ENCODE peak calls at places on chromosomes 16 and 17, in six cellular contexts. One of them, this sample, is unnamed.

GRCh38 chr17:59423137-59423703 is 91.8 kb downstream of the YPEL2 start:
- DNase-seq in HEK293T: peak
- DNase-seq in colonic mucosa: no peak
- DNase-seq in fibroblast of the conjunctiva: no peak
- DNase-seq in hypothalamus: no peak
- DNase-seq in GM12865: no peak
- DNase-seq in this sample: no peak

GRCh38 chr17:81429813-81430510 is 34.7 kb downstream of the BAHCC1 start:
- DNase-seq in HEK293T: no peak
- DNase-seq in fibroblast of the conjunctiva: peak
- DNase-seq in colonic mucosa: no peak
- DNase-seq in GM12865: no peak
- DNase-seq in hypothalamus: no peak
- DNase-seq in this sample: peak

GRCh38 chr17:64161380-64161779 is 31.4 kb upstream of the ERN1 start:
- DNase-seq in GM12865: no peak
- DNase-seq in fibroblast of the conjunctiva: no peak
- DNase-seq in HEK293T: no peak
- DNase-seq in hypothalamus: no peak
- DNase-seq in colonic mucosa: no peak
- DNase-seq in this sample: no peak

GRCh38 chr17:57665696-57666095 is 79.4 kb downstream of the CCDC182 start:
- DNase-seq in fibroblast of the conjunctiva: no peak
- DNase-seq in HEK293T: no peak
- DNase-seq in colonic mucosa: no peak
- DNase-seq in GM12865: no peak
- DNase-seq in hypothalamus: no peak
- DNase-seq in this sample: no peak

GRCh38 chr16:27424772-27425498 is 23.0 kb downstream of the IL21R start:
- DNase-seq in hypothalamus: no peak
- DNase-seq in colonic mucosa: peak
- DNase-seq in fibroblast of the conjunctiva: no peak
- DNase-seq in GM12865: no peak
- DNase-seq in HEK293T: no peak
- DNase-seq in this sample: no peak

GRCh38 chr17:67525239-67526135 is 148.4 kb downstream of the PITPNC1 start:
- DNase-seq in fibroblast of the conjunctiva: no peak
- DNase-seq in hypothalamus: no peak
- DNase-seq in colonic mucosa: no peak
- DNase-seq in GM12865: no peak
- DNase-seq in HEK293T: no peak
- DNase-seq in this sample: no peak

GRCh38 chr17:42179911-42180410 is 981 bp downstream of the KCNH4 start:
- DNase-seq in hypothalamus: no peak
- DNase-seq in fibroblast of the conjunctiva: no peak
- DNase-seq in GM12865: peak
- DNase-seq in HEK293T: peak
- DNase-seq in colonic mucosa: peak
- DNase-seq in this sample: no peak

GRCh38 chr16:56451753-56452689 is 667 bp downstream of the OGFOD1 start:
- DNase-seq in fibroblast of the conjunctiva: no peak
- DNase-seq in hypothalamus: no peak
- DNase-seq in HEK293T: peak
- DNase-seq in colonic mucosa: peak
- DNase-seq in GM12865: peak
- DNase-seq in this sample: no peak

GRCh38 chr17:72795941-72796340 is 296.5 kb downstream of the SLC39A11 start:
- DNase-seq in HEK293T: no peak
- DNase-seq in hypothalamus: no peak
- DNase-seq in fibroblast of the conjunctiva: no peak
- DNase-seq in GM12865: no peak
- DNase-seq in colonic mucosa: no peak
- DNase-seq in this sample: no peak

GRCh38 chr17:59725691-59726090 is 18.2 kb downstream of the VMP1 start:
- DNase-seq in hypothalamus: no peak
- DNase-seq in colonic mucosa: no peak
- DNase-seq in GM12865: no peak
- DNase-seq in fibroblast of the conjunctiva: peak
- DNase-seq in HEK293T: no peak
- DNase-seq in this sample: no peak

GRCh38 chr16:85689285-85689949 is 663 bp upstream of the GINS2 start:
- DNase-seq in fibroblast of the conjunctiva: no peak
- DNase-seq in GM12865: no peak
- DNase-seq in colonic mucosa: no peak
- DNase-seq in HEK293T: no peak
- DNase-seq in hypothalamus: no peak
- DNase-seq in this sample: no peak

GRCh38 chr16:66541388-66542360 is 8.2 kb downstream of the TK2 start:
- DNase-seq in fibroblast of the conjunctiva: no peak
- DNase-seq in colonic mucosa: no peak
- DNase-seq in HEK293T: no peak
- DNase-seq in hypothalamus: no peak
- DNase-seq in GM12865: no peak
- DNase-seq in this sample: no peak

GRCh38 chr16:27473101-27473900 is 71.3 kb downstream of the IL21R start:
- DNase-seq in HEK293T: no peak
- DNase-seq in hypothalamus: no peak
- DNase-seq in GM12865: no peak
- DNase-seq in colonic mucosa: no peak
- DNase-seq in fibroblast of the conjunctiva: no peak
- DNase-seq in this sample: no peak

GRCh38 chr16:65624696-65625095 is 502.8 kb upstream of the CDH11 start:
- DNase-seq in fibroblast of the conjunctiva: no peak
- DNase-seq in HEK293T: no peak
- DNase-seq in GM12865: no peak
- DNase-seq in hypothalamus: no peak
- DNase-seq in colonic mucosa: no peak
- DNase-seq in this sample: no peak

GRCh38 chr17:73308017-73308823 is 3.6 kb downstream of the CDC42EP4 start:
- DNase-seq in colonic mucosa: peak
- DNase-seq in GM12865: no peak
- DNase-seq in hypothalamus: no peak
- DNase-seq in fibroblast of the conjunctiva: no peak
- DNase-seq in HEK293T: no peak
- DNase-seq in this sample: no peak

GRCh38 chr17:74529243-74529642 is 2.0 kb downstream of the CD300LB start:
- DNase-seq in fibroblast of the conjunctiva: no peak
- DNase-seq in HEK293T: no peak
- DNase-seq in colonic mucosa: no peak
- DNase-seq in hypothalamus: no peak
- DNase-seq in GM12865: no peak
- DNase-seq in this sample: no peak

GRCh38 chr17:38733315-38734234 is 3.4 kb downstream of the CISD3 start:
- DNase-seq in colonic mucosa: no peak
- DNase-seq in fibroblast of the conjunctiva: no peak
- DNase-seq in hypothalamus: no peak
- DNase-seq in GM12865: peak
- DNase-seq in HEK293T: no peak
- DNase-seq in this sample: peak

GRCh38 chr17:40188694-40189093 is 11.4 kb downstream of the RAPGEFL1 start:
- DNase-seq in colonic mucosa: no peak
- DNase-seq in hypothalamus: no peak
- DNase-seq in GM12865: no peak
- DNase-seq in HEK293T: no peak
- DNase-seq in fibroblast of the conjunctiva: no peak
- DNase-seq in this sample: no peak

GRCh38 chr17:47203984-47204721 is 5.0 kb upstream of the MYL4 start:
- DNase-seq in GM12865: peak
- DNase-seq in HEK293T: no peak
- DNase-seq in hypothalamus: no peak
- DNase-seq in colonic mucosa: no peak
- DNase-seq in fibroblast of the conjunctiva: no peak
- DNase-seq in this sample: no peak

This sample was measured in DMS 273 treated with DMSO at 0.1 percent for 48 hours.